ENCODE peak calls at places on chromosomes 1 and 21, in ten cellular contexts. One of them, this sample, is unnamed.

GRCh38 chr1:2004867-2005266 is 1.3 kb upstream of the CFAP74 start:
- DNase-seq in thyroid gland: no peak
- DNase-seq in endothelial cell: no peak
- DNase-seq in left ventricle myocardium inferior: no peak
- DNase-seq in tibial artery: no peak
- DNase-seq in endodermal cell: no peak
- DNase-seq in astrocyte of the spinal cord: no peak
- DNase-seq in lower lobe of right lung: no peak
- DNase-seq in ovary: no peak
- DNase-seq in CD8-positive, alpha-beta T cell: no peak
- DNase-seq in this sample: no peak

GRCh38 chr1:223189903-223190724 is 47.1 kb upstream of the TLR5 start:
- DNase-seq in thyroid gland: no peak
- DNase-seq in endothelial cell: no peak
- DNase-seq in left ventricle myocardium inferior: no peak
- DNase-seq in tibial artery: no peak
- DNase-seq in endodermal cell: peak; percentile 22
- DNase-seq in astrocyte of the spinal cord: peak; percentile 42
- DNase-seq in lower lobe of right lung: no peak
- DNase-seq in ovary: no peak
- DNase-seq in CD8-positive, alpha-beta T cell: peak; percentile 53
- DNase-seq in this sample: no peak

GRCh38 chr1:7389201-7389785 is 381.8 kb upstream of the VAMP3 start:
- DNase-seq in thyroid gland: peak; percentile 39
- DNase-seq in endothelial cell: no peak
- DNase-seq in left ventricle myocardium inferior: peak; percentile 14
- DNase-seq in tibial artery: no peak
- DNase-seq in endodermal cell: peak; percentile 51
- DNase-seq in astrocyte of the spinal cord: peak; percentile 42
- DNase-seq in lower lobe of right lung: no peak
- DNase-seq in ovary: no peak
- DNase-seq in CD8-positive, alpha-beta T cell: peak; percentile 4
- DNase-seq in this sample: no peak

GRCh38 chr1:150259217-150259616 is 1.6 kb downstream of the CA14 start:
- DNase-seq in thyroid gland: peak; percentile 55
- DNase-seq in endothelial cell: no peak
- DNase-seq in left ventricle myocardium inferior: no peak
- DNase-seq in tibial artery: no peak
- DNase-seq in endodermal cell: peak; percentile 60
- DNase-seq in astrocyte of the spinal cord: no peak
- DNase-seq in lower lobe of right lung: no peak
- DNase-seq in ovary: peak; percentile 46
- DNase-seq in CD8-positive, alpha-beta T cell: no peak
- DNase-seq in this sample: no peak

GRCh38 chr1:147225193-147225730 is at the start of gene FMO5:
- DNase-seq in thyroid gland: peak; percentile 68
- DNase-seq in endothelial cell: peak; percentile 46
- DNase-seq in left ventricle myocardium inferior: peak; percentile 76
- DNase-seq in tibial artery: peak; percentile 85
- DNase-seq in endodermal cell: peak; percentile 89
- DNase-seq in astrocyte of the spinal cord: peak; percentile 54
- DNase-seq in lower lobe of right lung: peak; percentile 85
- DNase-seq in ovary: peak; percentile 73
- DNase-seq in CD8-positive, alpha-beta T cell: peak; percentile 49
- DNase-seq in this sample: peak; percentile 75

GRCh38 chr1:154769193-154769895 is 100.7 kb downstream of the KCNN3 start:
- DNase-seq in thyroid gland: no peak
- DNase-seq in endothelial cell: no peak
- DNase-seq in left ventricle myocardium inferior: no peak
- DNase-seq in tibial artery: no peak
- DNase-seq in endodermal cell: no peak
- DNase-seq in astrocyte of the spinal cord: no peak
- DNase-seq in lower lobe of right lung: no peak
- DNase-seq in ovary: no peak
- DNase-seq in CD8-positive, alpha-beta T cell: no peak
- DNase-seq in this sample: no peak

GRCh38 chr1:205325334-205325884 is 3.9 kb upstream of the NUAK2 start:
- DNase-seq in thyroid gland: peak; percentile 65
- DNase-seq in endothelial cell: peak; percentile 84
- DNase-seq in left ventricle myocardium inferior: no peak
- DNase-seq in tibial artery: peak; percentile 48
- DNase-seq in endodermal cell: peak; percentile 96
- DNase-seq in astrocyte of the spinal cord: peak; percentile 77
- DNase-seq in lower lobe of right lung: no peak
- DNase-seq in ovary: no peak
- DNase-seq in CD8-positive, alpha-beta T cell: peak; percentile 59
- DNase-seq in this sample: peak; percentile 90

GRCh38 chr1:53956308-53957168 is 10.4 kb downstream of the LRRC42 start:
- DNase-seq in thyroid gland: no peak
- DNase-seq in endothelial cell: no peak
- DNase-seq in left ventricle myocardium inferior: no peak
- DNase-seq in tibial artery: no peak
- DNase-seq in endodermal cell: no peak
- DNase-seq in astrocyte of the spinal cord: no peak
- DNase-seq in lower lobe of right lung: no peak
- DNase-seq in ovary: no peak
- DNase-seq in CD8-positive, alpha-beta T cell: no peak
- DNase-seq in this sample: peak; percentile 20

GRCh38 chr1:180482425-180483275 is 19.7 kb downstream of the ACBD6 start:
- DNase-seq in thyroid gland: no peak
- DNase-seq in endothelial cell: peak; percentile 18
- DNase-seq in left ventricle myocardium inferior: no peak
- DNase-seq in tibial artery: no peak
- DNase-seq in endodermal cell: no peak
- DNase-seq in astrocyte of the spinal cord: peak; percentile 73
- DNase-seq in lower lobe of right lung: no peak
- DNase-seq in ovary: no peak
- DNase-seq in CD8-positive, alpha-beta T cell: no peak
- DNase-seq in this sample: peak; percentile 75
- TF ChIP-seq CTCF in thyroid gland: peak; percentile 33
- TF ChIP-seq CTCF in endothelial cell: peak; percentile 87
- TF ChIP-seq CTCF in left ventricle myocardium inferior: peak; percentile 80
- TF ChIP-seq CTCF in tibial artery: peak; percentile 60
- TF ChIP-seq CTCF in endodermal cell: peak; percentile 85
- TF ChIP-seq CTCF in astrocyte of the spinal cord: peak; percentile 70
- TF ChIP-seq CTCF in lower lobe of right lung: peak; percentile 77
- TF ChIP-seq CTCF in ovary: peak; percentile 53
- TF ChIP-seq CTCF in CD8-positive, alpha-beta T cell: peak; percentile 88
- TF ChIP-seq CTCF in this sample: peak; percentile 73

GRCh38 chr21:42165901-42166300 is 53.0 kb upstream of the ABCG1 start:
- DNase-seq in thyroid gland: no peak
- DNase-seq in endothelial cell: no peak
- DNase-seq in left ventricle myocardium inferior: no peak
- DNase-seq in tibial artery: no peak
- DNase-seq in endodermal cell: peak; percentile 26
- DNase-seq in astrocyte of the spinal cord: no peak
- DNase-seq in lower lobe of right lung: no peak
- DNase-seq in ovary: no peak
- DNase-seq in CD8-positive, alpha-beta T cell: no peak
- DNase-seq in this sample: no peak

GRCh38 chr21:42164818-42165217 is 54.1 kb upstream of the ABCG1 start:
- DNase-seq in thyroid gland: no peak
- DNase-seq in endothelial cell: no peak
- DNase-seq in left ventricle myocardium inferior: no peak
- DNase-seq in tibial artery: no peak
- DNase-seq in endodermal cell: no peak
- DNase-seq in astrocyte of the spinal cord: no peak
- DNase-seq in lower lobe of right lung: no peak
- DNase-seq in ovary: no peak
- DNase-seq in CD8-positive, alpha-beta T cell: no peak
- DNase-seq in this sample: no peak

GRCh38 chr21:42163511-42163863 is 55.5 kb upstream of the ABCG1 start:
- DNase-seq in thyroid gland: no peak
- DNase-seq in endothelial cell: no peak
- DNase-seq in left ventricle myocardium inferior: no peak
- DNase-seq in tibial artery: no peak
- DNase-seq in endodermal cell: no peak
- DNase-seq in astrocyte of the spinal cord: no peak
- DNase-seq in lower lobe of right lung: no peak
- DNase-seq in ovary: no peak
- DNase-seq in CD8-positive, alpha-beta T cell: no peak
- DNase-seq in this sample: no peak

GRCh38 chr21:42162831-42163510 is 56.0 kb upstream of the ABCG1 start:
- DNase-seq in thyroid gland: peak; percentile 14
- DNase-seq in endothelial cell: no peak
- DNase-seq in left ventricle myocardium inferior: no peak
- DNase-seq in tibial artery: no peak
- DNase-seq in endodermal cell: peak; percentile 44
- DNase-seq in astrocyte of the spinal cord: no peak
- DNase-seq in lower lobe of right lung: no peak
- DNase-seq in ovary: no peak
- DNase-seq in CD8-positive, alpha-beta T cell: no peak
- DNase-seq in this sample: no peak

GRCh38 chr21:42164064-42164789 is 54.7 kb upstream of the ABCG1 start:
- DNase-seq in thyroid gland: peak; percentile 46
- DNase-seq in endothelial cell: peak; percentile 59
- DNase-seq in left ventricle myocardium inferior: peak; percentile 61
- DNase-seq in tibial artery: peak; percentile 60
- DNase-seq in endodermal cell: peak; percentile 83
- DNase-seq in astrocyte of the spinal cord: no peak
- DNase-seq in lower lobe of right lung: peak; percentile 78
- DNase-seq in ovary: no peak
- DNase-seq in CD8-positive, alpha-beta T cell: peak; percentile 58
- DNase-seq in this sample: peak; percentile 47
- TF ChIP-seq CTCF in thyroid gland: peak; percentile 38
- TF ChIP-seq CTCF in endothelial cell: no peak
- TF ChIP-seq CTCF in left ventricle myocardium inferior: peak; percentile 78
- TF ChIP-seq CTCF in tibial artery: peak; percentile 42
- TF ChIP-seq CTCF in endodermal cell: peak; percentile 75
- TF ChIP-seq CTCF in astrocyte of the spinal cord: peak; percentile 30
- TF ChIP-seq CTCF in lower lobe of right lung: peak; percentile 68
- TF ChIP-seq CTCF in ovary: no peak
- TF ChIP-seq CTCF in CD8-positive, alpha-beta T cell: peak; percentile 51
- TF ChIP-seq CTCF in this sample: peak; percentile 47

DNA sequence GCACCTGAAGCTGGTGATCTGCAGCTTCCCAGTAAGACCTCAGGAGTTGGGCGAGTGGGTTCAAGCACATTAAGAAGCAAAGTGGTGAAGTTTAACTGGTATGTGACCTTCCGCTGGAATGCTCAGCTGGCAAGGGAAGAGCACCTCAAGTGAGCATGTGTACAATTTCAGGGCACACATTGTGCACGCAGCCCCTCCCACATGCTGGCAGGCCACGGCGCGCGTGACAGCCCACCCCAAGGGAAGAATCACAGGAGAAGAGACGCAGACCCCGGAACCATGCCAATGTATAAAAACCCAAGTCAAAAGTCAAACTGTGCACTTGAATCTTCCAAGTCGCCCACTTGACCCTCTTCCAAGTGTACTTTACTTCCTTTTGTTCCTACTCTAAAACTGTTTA is 20.0 kb downstream of the LRRC3 start:
- DNase-seq in thyroid gland: peak; percentile 75
- DNase-seq in endothelial cell: no peak
- DNase-seq in left ventricle myocardium inferior: no peak
- DNase-seq in tibial artery: no peak
- DNase-seq in endodermal cell: no peak
- DNase-seq in astrocyte of the spinal cord: no peak
- DNase-seq in lower lobe of right lung: no peak
- DNase-seq in ovary: no peak
- DNase-seq in CD8-positive, alpha-beta T cell: no peak
- DNase-seq in this sample: no peak
- TF ChIP-seq CTCF in thyroid gland: no peak
- TF ChIP-seq CTCF in endothelial cell: no peak
- TF ChIP-seq CTCF in left ventricle myocardium inferior: no peak
- TF ChIP-seq CTCF in tibial artery: no peak
- TF ChIP-seq CTCF in endodermal cell: no peak
- TF ChIP-seq CTCF in astrocyte of the spinal cord: no peak
- TF ChIP-seq CTCF in lower lobe of right lung: no peak
- TF ChIP-seq CTCF in ovary: no peak
- TF ChIP-seq CTCF in CD8-positive, alpha-beta T cell: no peak
- TF ChIP-seq CTCF in this sample: no peak

GRCh38 chr21:33824156-33824941 is 91.3 kb downstream of the ATP5PO start:
- DNase-seq in thyroid gland: peak; percentile 92
- DNase-seq in endothelial cell: no peak
- DNase-seq in left ventricle myocardium inferior: no peak
- DNase-seq in tibial artery: no peak
- DNase-seq in endodermal cell: no peak
- DNase-seq in astrocyte of the spinal cord: peak; percentile 52
- DNase-seq in lower lobe of right lung: no peak
- DNase-seq in ovary: no peak
- DNase-seq in CD8-positive, alpha-beta T cell: no peak
- DNase-seq in this sample: no peak

GRCh38 chr21:33825419-33825818 is 90.2 kb downstream of the ATP5PO start:
- DNase-seq in thyroid gland: no peak
- DNase-seq in endothelial cell: no peak
- DNase-seq in left ventricle myocardium inferior: no peak
- DNase-seq in tibial artery: no peak
- DNase-seq in endodermal cell: no peak
- DNase-seq in astrocyte of the spinal cord: no peak
- DNase-seq in lower lobe of right lung: no peak
- DNase-seq in ovary: no peak
- DNase-seq in CD8-positive, alpha-beta T cell: no peak
- DNase-seq in this sample: no peak

GRCh38 chr21:33820371-33820770 is 95.2 kb downstream of the ATP5PO start:
- DNase-seq in thyroid gland: no peak
- DNase-seq in endothelial cell: no peak
- DNase-seq in left ventricle myocardium inferior: no peak
- DNase-seq in tibial artery: no peak
- DNase-seq in endodermal cell: no peak
- DNase-seq in astrocyte of the spinal cord: no peak
- DNase-seq in lower lobe of right lung: no peak
- DNase-seq in ovary: no peak
- DNase-seq in CD8-positive, alpha-beta T cell: no peak
- DNase-seq in this sample: no peak

GRCh38 chr21:33817663-33818433 is 97.8 kb downstream of the ATP5PO start:
- DNase-seq in thyroid gland: no peak
- DNase-seq in endothelial cell: no peak
- DNase-seq in left ventricle myocardium inferior: no peak
- DNase-seq in tibial artery: no peak
- DNase-seq in endodermal cell: no peak
- DNase-seq in astrocyte of the spinal cord: peak; percentile 30
- DNase-seq in lower lobe of right lung: no peak
- DNase-seq in ovary: no peak
- DNase-seq in CD8-positive, alpha-beta T cell: no peak
- DNase-seq in this sample: no peak

DNA sequence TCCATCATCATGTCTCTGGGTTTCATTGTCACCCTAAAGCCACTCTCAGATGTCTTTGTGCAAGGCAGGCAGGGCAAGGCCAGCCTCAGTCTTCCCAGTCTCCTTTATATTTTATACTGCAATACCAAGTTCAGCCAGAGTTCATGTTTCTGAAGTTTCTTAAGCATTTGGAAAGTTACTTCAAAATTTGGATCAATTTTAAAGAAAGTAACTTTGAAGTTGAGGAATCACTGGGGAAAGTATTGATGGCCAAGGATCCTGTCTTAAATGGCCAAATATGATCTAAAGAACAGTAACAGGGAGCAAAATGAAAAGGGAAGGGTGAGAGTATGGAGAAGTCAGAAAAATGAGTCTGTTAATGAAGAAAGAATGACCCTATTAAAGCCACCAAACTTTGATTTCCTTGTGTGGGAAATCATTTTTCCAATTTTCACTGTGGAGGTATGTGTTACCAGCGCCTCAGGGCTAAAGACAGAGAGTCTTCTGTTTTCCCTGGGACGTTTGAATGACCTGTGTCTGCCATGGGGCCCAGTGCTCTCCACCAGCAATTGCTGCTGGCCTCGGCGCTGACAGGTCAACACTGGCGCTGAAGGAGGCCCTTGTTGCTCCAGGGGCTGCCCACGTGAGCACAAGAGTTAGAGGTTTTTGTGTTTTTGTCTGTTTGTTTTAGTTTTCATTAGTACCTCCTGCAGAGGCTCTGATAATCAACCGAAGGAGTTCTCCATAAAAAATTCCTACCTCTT is 93.9 kb downstream of the ATP5PO start:
- DNase-seq in thyroid gland: peak; percentile 82
- DNase-seq in endothelial cell: no peak
- DNase-seq in left ventricle myocardium inferior: no peak
- DNase-seq in tibial artery: no peak
- DNase-seq in endodermal cell: no peak
- DNase-seq in astrocyte of the spinal cord: no peak
- DNase-seq in lower lobe of right lung: no peak
- DNase-seq in ovary: no peak
- DNase-seq in CD8-positive, alpha-beta T cell: no peak
- DNase-seq in this sample: no peak
- TF ChIP-seq CTCF in thyroid gland: peak; percentile 13
- TF ChIP-seq CTCF in endothelial cell: peak; percentile 9
- TF ChIP-seq CTCF in left ventricle myocardium inferior: no peak
- TF ChIP-seq CTCF in tibial artery: no peak
- TF ChIP-seq CTCF in endodermal cell: peak; percentile 44
- TF ChIP-seq CTCF in astrocyte of the spinal cord: no peak
- TF ChIP-seq CTCF in lower lobe of right lung: no peak
- TF ChIP-seq CTCF in ovary: no peak
- TF ChIP-seq CTCF in CD8-positive, alpha-beta T cell: no peak
- TF ChIP-seq CTCF in this sample: no peak

This sample was measured in fibroblast of pulmonary artery.